ENCODE peak calls at places on chromosomes 16 and 17, in ten cellular contexts. C is sigmoid colon, B is ovary, W is adrenal gland, K is lung, U is IMR-90, J is tibial nerve, X is stomach, G is heart right ventricle, H is lower lobe of right lung. E is an unnamed sample. For H3K9me3, the result is how much of the 10 kb centered on the place peaks cover.

GRCh38 chr17:16398270-16399267 is 16.8 kb upstream of the TRPV2 start:
- DNase-seq in C (no peak), B (no peak), W (no peak), K (no peak), U (no peak), J (no peak), X (no peak), G (no peak), H (no peak), E (no peak)

GRCh38 chr17:78893684-78894083 is 9.3 kb downstream of the CEP295NL start:
- DNase-seq in C (no peak), B (no peak), W (no peak), K (no peak), U (no peak), J (no peak), X (no peak), G (no peak), H (no peak), E (no peak)

GRCh38 chr16:9480503-9480902 is 389.1 kb downstream of the HAPSTR1 start:
- DNase-seq in C (no peak), B (no peak), W (no peak), K (no peak), U (no peak), J (no peak), X (no peak), G (no peak), H (no peak), E (no peak)

GRCh38 chr17:75227729-75228128 is 22.2 kb downstream of the NUP85 start:
- DNase-seq in C (no peak), B (no peak), W (no peak), K (no peak), U (no peak), J (no peak), X (no peak), G (no peak), H (no peak), E (no peak)

GRCh38 chr17:58224315-58224714 is 5.3 kb upstream of the MKS1 start:
- DNase-seq in C (no peak), B (no peak), W (no peak), K (no peak), U (peak), J (no peak), X (no peak), G (no peak), H (no peak), E (no peak)

GRCh38 chr17:1592751-1593629 is 30.4 kb upstream of the PITPNA start:
- DNase-seq in C (no peak), B (no peak), W (no peak), K (no peak), U (no peak), J (no peak), X (no peak), G (no peak), H (no peak), E (no peak)

GRCh38 chr17:8015957-8016631 is 13.7 kb downstream of the GUCY2D start:
- DNase-seq in C (peak), B (no peak), W (no peak), K (peak), U (no peak), J (no peak), X (peak), G (no peak), H (peak), E (peak)

GRCh38 chr16:49921791-49922456 is 66.0 kb upstream of the ZNF423 start:
- DNase-seq in C (peak), B (peak), W (peak), K (peak), U (peak), J (peak), X (peak), G (peak), H (peak), E (peak)

GRCh38 chr16:86664518-86665318 is 86.4 kb downstream of the FOXL1 start:
- DNase-seq in C (no peak), B (no peak), W (no peak), K (no peak), U (peak), J (no peak), X (peak), G (no peak), H (no peak), E (no peak)

GRCh38 chr17:41792835-41793748 is 6.6 kb upstream of the JUP start:
- DNase-seq in C (no peak), B (peak), W (peak), K (peak), U (peak), J (no peak), X (peak), G (peak), H (peak), E (no peak)

GRCh38 chr16:88815901-88816589 is 4.3 kb upstream of the APRT start:
- DNase-seq in C (no peak), B (no peak), W (peak), K (no peak), U (no peak), J (no peak), X (peak), G (no peak), H (no peak), E (peak)

DNA sequence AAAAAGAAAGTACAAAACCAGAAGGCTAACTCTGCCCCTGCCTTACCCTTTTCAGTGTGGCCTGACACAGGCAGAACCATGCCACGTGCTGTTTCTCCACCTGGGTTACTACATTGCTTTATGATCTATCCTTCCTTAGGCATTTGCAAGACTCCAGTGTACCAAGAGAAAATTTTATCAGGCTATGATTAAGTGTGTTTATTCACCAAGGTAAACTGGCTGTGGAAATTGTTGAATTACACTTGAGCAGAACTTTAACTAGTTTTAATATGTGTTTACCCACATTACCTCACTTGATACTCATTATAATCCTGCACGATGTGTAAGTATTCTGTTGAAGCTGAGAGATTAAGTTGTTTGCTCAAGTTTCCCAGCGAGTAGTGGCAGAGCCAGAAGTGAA is 129.7 kb upstream of the MYOCD start:
- DNase-seq in C (peak), B (no peak), W (no peak), K (no peak), U (peak), J (no peak), X (peak), G (no peak), H (no peak), E (no peak)
- H3K27ac ChIP-seq in C (no peak), B (no peak), W (no peak), K (no peak), U (peak), J (no peak), X (peak), G (no peak), H (no peak), E (no peak)

DNA sequence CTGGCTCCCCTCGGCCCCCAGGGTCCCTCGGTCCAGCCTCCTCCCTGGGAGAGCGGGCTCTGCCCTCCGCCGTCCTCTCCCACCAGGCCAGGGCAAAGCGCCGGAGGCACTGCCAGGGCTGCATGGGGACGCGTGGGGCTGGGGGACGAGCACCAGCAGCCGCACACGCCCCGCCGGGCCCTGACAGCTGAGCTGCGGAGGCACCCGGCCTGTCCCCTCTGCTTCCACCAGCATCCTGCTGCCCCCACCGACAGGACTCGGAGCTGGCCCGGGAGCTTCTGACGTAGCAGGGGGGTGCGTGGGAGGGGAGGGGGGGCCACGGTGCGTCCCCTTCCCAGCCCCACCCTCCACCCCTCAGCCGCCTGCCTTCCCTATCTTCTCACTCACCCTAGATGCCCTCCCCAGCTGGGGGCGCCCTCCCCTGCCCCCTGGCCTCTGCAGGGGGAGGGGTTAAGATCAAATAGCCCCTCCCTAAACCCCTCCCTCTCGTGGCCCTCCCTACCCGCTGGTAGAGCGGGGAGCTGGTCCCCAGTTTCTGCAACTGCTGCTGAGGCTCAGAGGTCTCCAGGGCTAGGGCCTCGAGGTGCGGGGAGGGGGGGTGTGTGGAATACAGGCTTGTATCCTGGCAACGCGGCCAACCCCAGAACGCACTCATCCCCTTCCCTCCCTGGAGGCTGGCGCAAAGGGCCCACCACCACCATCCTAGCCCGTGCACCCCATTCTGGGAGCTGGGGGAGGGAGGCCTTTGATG is 1.1 kb downstream of the SRCIN1 start:
- DNase-seq in C (no peak), B (no peak), W (no peak), K (no peak), U (no peak), J (no peak), X (no peak), G (no peak), H (no peak), E (no peak)
- TF ChIP-seq CTCF in C (no peak), B (no peak), W (no peak), K (no peak), U (no peak), J (no peak), X (no peak), G (no peak), H (no peak), E (no peak)

GRCh38 chr16:3070608-3071111 is 5.2 kb downstream of the IL32 start:
- DNase-seq in C (no peak), B (no peak), W (no peak), K (no peak), U (no peak), J (no peak), X (no peak), G (no peak), H (no peak), E (no peak)

GRCh38 chr16:3073448-3073847 is 8.0 kb downstream of the IL32 start:
- DNase-seq in C (no peak), B (no peak), W (no peak), K (no peak), U (no peak), J (no peak), X (no peak), G (no peak), H (no peak), E (no peak)

GRCh38 chr16:3071655-3072054 is 6.2 kb downstream of the IL32 start:
- DNase-seq in C (no peak), B (no peak), W (no peak), K (no peak), U (no peak), J (no peak), X (no peak), G (no peak), H (no peak), E (no peak)

GRCh38 chr16:3076577-3076976 is 11.1 kb downstream of the IL32 start:
- DNase-seq in C (no peak), B (no peak), W (no peak), K (no peak), U (no peak), J (no peak), X (no peak), G (no peak), H (no peak), E (no peak)

GRCh38 chr16:3074860-3075545 is 9.6 kb downstream of the IL32 start:
- DNase-seq in C (no peak), B (no peak), W (no peak), K (no peak), U (no peak), J (no peak), X (peak), G (no peak), H (no peak), E (peak)
- H3K9me3 ChIP-seq in C (under half), B (under half), W (under half), K (under half), U (under half), J (under half), X (under half), G (under half), H (under half), E (under half)

DNA sequence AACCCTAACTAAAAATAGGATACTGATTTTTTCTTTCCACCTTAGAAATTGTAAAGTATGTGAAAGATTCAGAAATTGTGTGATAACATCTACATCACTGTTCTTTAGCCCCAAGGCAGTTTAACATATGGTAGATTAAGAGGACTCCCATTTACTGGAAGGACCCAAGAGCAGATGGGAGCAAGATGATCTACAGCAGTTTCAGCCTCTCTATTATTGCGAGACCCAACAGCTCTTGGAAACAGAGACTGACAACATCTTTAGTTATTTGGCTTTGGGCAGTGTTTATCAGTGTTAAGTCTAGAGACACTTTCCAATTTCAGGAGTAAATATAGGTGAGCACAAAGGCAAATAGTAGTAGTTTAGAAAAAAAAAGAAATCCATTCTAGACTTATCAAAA is 124.9 kb upstream of the CORO6 start:
- DNase-seq in C (no peak), B (no peak), W (no peak), K (no peak), U (no peak), J (no peak), X (no peak), G (no peak), H (no peak), E (no peak)
- H3K27ac ChIP-seq in C (no peak), B (no peak), W (no peak), K (no peak), U (no peak), J (no peak), X (no peak), G (peak), H (no peak), E (no peak)

GRCh38 chr17:28643979-28644781 is 778 bp downstream of the BLTP2 start:
- DNase-seq in C (peak), B (no peak), W (peak), K (peak), U (peak), J (no peak), X (peak), G (peak), H (peak), E (no peak)

GRCh38 chr17:28646039-28646754 is 1.2 kb upstream of the BLTP2 start:
- DNase-seq in C (no peak), B (peak), W (peak), K (no peak), U (no peak), J (no peak), X (no peak), G (no peak), H (no peak), E (no peak)

GRCh38 chr17:28641579-28641978 is 3.4 kb downstream of the BLTP2 start:
- DNase-seq in C (no peak), B (no peak), W (no peak), K (no peak), U (no peak), J (no peak), X (no peak), G (no peak), H (no peak), E (no peak)

GRCh38 chr17:28645576-28645939 is 600 bp upstream of the BLTP2 start:
- DNase-seq in C (peak), B (no peak), W (no peak), K (no peak), U (no peak), J (no peak), X (no peak), G (no peak), H (no peak), E (no peak)

DNA sequence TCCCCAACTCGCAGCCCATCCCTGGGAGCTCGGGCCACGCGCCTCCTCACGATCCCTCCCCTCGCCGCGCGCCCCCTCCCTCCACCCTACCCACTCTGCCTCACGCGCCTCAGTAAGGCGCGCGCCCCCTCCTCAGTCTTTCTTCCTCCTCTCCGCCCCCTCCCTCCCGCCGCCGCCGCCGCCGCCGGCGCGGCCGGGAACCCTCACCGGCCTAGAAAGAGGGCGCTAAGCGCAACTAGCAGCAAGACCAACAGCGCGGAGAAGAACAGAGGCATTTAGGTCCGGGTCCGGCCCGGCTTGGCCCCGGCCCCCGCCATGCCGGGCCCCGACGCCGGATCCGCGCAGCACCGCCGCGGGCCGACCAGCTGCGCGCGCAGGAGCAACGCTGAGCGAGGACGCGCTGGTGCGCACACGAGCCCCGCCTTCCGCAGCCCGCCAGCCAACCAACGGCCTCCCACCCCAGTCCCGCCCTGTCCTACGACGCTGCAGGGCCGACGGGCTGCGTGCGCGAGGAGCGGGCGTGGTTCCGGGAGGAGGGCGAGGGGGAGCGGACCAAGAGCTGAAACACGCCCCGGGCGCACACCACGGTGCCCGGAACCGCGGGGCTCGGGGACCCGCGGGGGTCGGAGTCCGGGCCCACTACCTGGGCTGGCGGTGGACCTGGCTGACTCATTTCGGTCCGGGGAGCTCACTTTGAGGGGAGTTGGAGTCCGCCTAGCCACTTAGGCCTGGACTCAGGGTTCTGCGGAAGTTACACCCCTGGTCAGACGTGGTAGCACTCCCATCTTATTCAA is at the start of gene BLTP2:
- DNase-seq in C (peak), B (peak), W (peak), K (peak), U (peak), J (peak), X (peak), G (peak), H (peak), E (peak)
- TF ChIP-seq CTCF in C (no peak), B (no peak), W (no peak), K (no peak), U (no peak), J (no peak), X (no peak), G (no peak), H (no peak), E (no peak)

GRCh38 chr16:82992826-82993225 is 366.1 kb downstream of the CDH13 start:
- DNase-seq in C (no peak), B (no peak), W (no peak), K (no peak), U (no peak), J (no peak), X (no peak), G (no peak), H (no peak), E (no peak)

GRCh38 chr16:82990155-82990554 is 363.4 kb downstream of the CDH13 start:
- DNase-seq in C (no peak), B (no peak), W (no peak), K (no peak), U (peak), J (no peak), X (no peak), G (no peak), H (no peak), E (no peak)

GRCh38 chr16:82991941-82992675 is 365.3 kb downstream of the CDH13 start:
- DNase-seq in C (no peak), B (no peak), W (no peak), K (no peak), U (no peak), J (no peak), X (no peak), G (no peak), H (no peak), E (no peak)

GRCh38 chr16:82993415-82993814 is 366.6 kb downstream of the CDH13 start:
- DNase-seq in C (no peak), B (no peak), W (no peak), K (no peak), U (no peak), J (no peak), X (no peak), G (no peak), H (no peak), E (no peak)

DNA sequence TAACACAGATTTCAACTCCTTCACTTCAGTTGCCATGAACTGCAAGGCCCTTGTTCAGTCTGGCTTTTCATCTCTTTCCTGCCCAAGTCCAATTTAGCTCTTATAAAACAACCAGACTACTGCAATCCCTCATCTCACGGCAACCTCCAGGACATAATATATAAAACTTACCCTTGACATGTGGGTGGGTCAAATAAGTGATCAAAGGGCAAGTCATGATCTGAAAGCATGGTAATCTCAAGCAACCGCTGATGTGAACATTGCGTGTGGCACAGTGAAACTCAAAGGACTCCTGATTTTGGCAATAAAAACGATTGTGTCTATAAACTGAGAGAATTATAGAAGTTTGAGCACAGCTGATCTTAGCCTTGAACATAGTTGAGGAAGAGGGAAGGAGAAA is 364.7 kb downstream of the CDH13 start:
- DNase-seq in C (no peak), B (no peak), W (no peak), K (no peak), U (no peak), J (no peak), X (no peak), G (no peak), H (no peak), E (no peak)
- H3K9me3 ChIP-seq in C (under half), B (under half), W (under half), K (under half), U (under half), J (under half), X (under half), G (under half), H (under half), E (under half)